ENCODE peak calls at places on chromosomes 3 and 15, in four cellular contexts. M is fibroblast of lung, P is HCT116, N is GM23248. S is an unnamed sample.

GRCh38 chr3:157662171-157662570 is 159.0 kb upstream of the VEPH1 start:
- DNase-seq in M (no peak), P (no peak), N (no peak), S (no peak)

GRCh38 chr15:31297880-31298456 is 28.7 kb upstream of the KLF13 start:
- DNase-seq in M (no peak), P (no peak), N (no peak), S (peak)

GRCh38 chr15:85404156-85404921 is 23.9 kb downstream of the AKAP13 start:
- DNase-seq in M (no peak), P (no peak), N (no peak), S (no peak)

GRCh38 chr3:102089904-102090492 is 240.7 kb downstream of the NFKBIZ start:
- DNase-seq in M (peak), P (no peak), N (peak), S (no peak)

GRCh38 chr3:101625879-101626278 is 51.1 kb downstream of the ZBTB11 start:
- DNase-seq in M (no peak), P (no peak), N (no peak), S (no peak)

GRCh38 chr3:33201195-33201594 is 17.4 kb downstream of the SUSD5 start:
- DNase-seq in M (no peak), P (no peak), N (no peak), S (no peak)

GRCh38 chr3:132083159-132083558 is 48.3 kb upstream of the CPNE4 start:
- DNase-seq in M (no peak), P (no peak), N (no peak), S (no peak)

GRCh38 chr15:21270474-21270873 is 169.8 kb downstream of the POTEB3 start:
- DNase-seq in M (no peak), P (no peak), N (no peak), S (no peak)

GRCh38 chr3:55555866-55556621 is 68.9 kb upstream of the WNT5A start:
- DNase-seq in M (no peak), P (no peak), N (peak), S (no peak)

GRCh38 chr3:100902572-100902971 is 90.6 kb downstream of the ABI3BP start:
- DNase-seq in M (no peak), P (no peak), N (peak), S (no peak)

GRCh38 chr3:89964347-89964746 is 856.9 kb downstream of the EPHA3 start:
- DNase-seq in M (peak), P (no peak), N (no peak), S (no peak)

GRCh38 chr15:72774696-72775383 is 8.7 kb downstream of the ADPGK start:
- DNase-seq in M (no peak), P (no peak), N (no peak), S (no peak)

GRCh38 chr3:37221407-37221806 is 47.0 kb upstream of the LRRFIP2 start:
- DNase-seq in M (peak), P (peak), N (peak), S (no peak)

GRCh38 chr15:83380682-83381081 is 66.5 kb upstream of the SH3GL3 start:
- DNase-seq in M (peak), P (peak), N (peak), S (peak)

GRCh38 chr3:57787867-57788623 is 31.9 kb downstream of the SLMAP start:
- DNase-seq in M (no peak), P (no peak), N (no peak), S (no peak)

GRCh38 chr3:152556731-152557254 is 278.1 kb upstream of the P2RY1 start:
- DNase-seq in M (peak), P (no peak), N (peak), S (no peak)

GRCh38 chr15:67883228-67883773 is 43.5 kb upstream of the RNU6-1 start:
- DNase-seq in M (no peak), P (no peak), N (no peak), S (peak)

GRCh38 chr3:156497326-156497725 is 57.6 kb downstream of the SSR3 start:
- DNase-seq in M (no peak), P (no peak), N (peak), S (no peak)

GRCh38 chr3:141608438-141608837 is 121.6 kb downstream of the RASA2 start:
- DNase-seq in M (no peak), P (no peak), N (no peak), S (no peak)

GRCh38 chr15:65646486-65646885 is 24.7 kb downstream of the SLC24A1 start:
- DNase-seq in M (no peak), P (no peak), N (no peak), S (no peak)

GRCh38 chr3:28586325-28586724 is 237.7 kb upstream of the AZI2 start:
- DNase-seq in M (no peak), P (no peak), N (peak), S (no peak)

GRCh38 chr3:74515451-74515850 is 99.0 kb downstream of the CNTN3 start:
- DNase-seq in M (no peak), P (no peak), N (no peak), S (no peak)

GRCh38 chr15:29451201-29451781 is 181.7 kb upstream of the NSMCE3 start:
- DNase-seq in M (no peak), P (peak), N (no peak), S (no peak)

GRCh38 chr15:80585544-80586018 is 109.5 kb upstream of the ABHD17C start:
- DNase-seq in M (no peak), P (peak), N (no peak), S (no peak)

GRCh38 chr3:21734746-21735145 is 16.3 kb downstream of the ZNF385D start:
- DNase-seq in M (no peak), P (no peak), N (peak), S (no peak)

GRCh38 chr3:21738935-21739334 is 12.1 kb downstream of the ZNF385D start:
- DNase-seq in M (no peak), P (no peak), N (no peak), S (no peak)

DNA sequence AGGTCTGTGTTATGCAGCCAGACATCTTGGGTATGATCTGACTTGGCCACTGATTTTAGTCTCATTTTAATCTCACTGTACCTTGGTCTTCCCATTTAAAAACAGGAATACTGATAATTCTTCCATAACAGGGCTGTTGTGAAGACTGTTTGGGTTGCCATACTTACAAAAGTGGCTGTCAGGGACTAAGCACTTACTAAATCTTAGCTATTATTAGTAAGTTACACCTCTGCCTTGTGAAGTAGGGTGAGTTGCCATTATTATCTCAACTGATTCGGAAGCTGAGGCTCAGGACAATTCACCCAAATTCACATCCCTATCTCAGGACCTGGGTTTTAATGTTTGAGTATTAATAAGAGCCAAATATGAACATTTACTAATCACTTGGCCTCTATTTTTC is 12.7 kb downstream of the ZNF385D start:
- DNase-seq in M (no peak), P (no peak), N (no peak), S (no peak)
- H3K4me2 ChIP-seq in M (no peak), P (no peak), N (no peak), S (no peak)

GRCh38 chr3:70247955-70248354 is 64.5 kb downstream of the MDFIC2 start:
- DNase-seq in M (no peak), P (no peak), N (no peak), S (no peak)

GRCh38 chr3:70250451-70250850 is 62.0 kb downstream of the MDFIC2 start:
- DNase-seq in M (no peak), P (no peak), N (no peak), S (no peak)

GRCh38 chr3:70248856-70249255 is 63.6 kb downstream of the MDFIC2 start:
- DNase-seq in M (no peak), P (no peak), N (no peak), S (no peak)

GRCh38 chr3:70245746-70246525 is 66.5 kb downstream of the MDFIC2 start:
- DNase-seq in M (no peak), P (no peak), N (no peak), S (no peak)

DNA sequence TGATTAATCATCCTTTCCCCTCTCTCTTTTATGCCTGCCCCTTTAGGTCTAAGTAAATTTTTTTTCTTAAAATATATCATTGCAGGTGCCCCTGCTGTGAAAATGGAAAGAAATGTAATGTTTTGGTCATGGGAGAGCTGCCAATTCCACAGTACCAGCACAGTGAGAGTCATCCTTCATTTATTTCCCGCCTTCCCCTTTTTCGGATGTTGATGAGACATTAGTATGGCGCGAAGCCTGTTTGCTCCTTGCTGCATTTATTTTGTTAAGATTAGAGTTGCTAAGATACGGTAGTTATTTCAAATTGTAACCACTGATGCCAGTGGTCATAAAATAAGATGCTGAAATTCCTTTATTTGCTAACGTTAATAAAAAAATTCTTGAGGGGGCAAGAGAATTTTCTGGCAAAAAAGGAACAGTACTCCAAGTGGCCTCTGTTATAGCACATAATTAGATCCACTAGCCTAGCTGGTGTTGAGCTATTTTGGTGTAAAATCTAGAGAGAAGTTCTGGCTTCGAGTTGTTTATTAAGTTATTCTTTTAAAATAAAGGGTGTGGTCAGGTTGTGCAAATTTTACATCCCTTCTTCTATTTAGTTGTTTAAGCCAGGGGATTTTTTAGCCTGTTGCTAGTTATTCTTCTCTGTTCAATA is 62.8 kb downstream of the MDFIC2 start:
- DNase-seq in M (peak), P (no peak), N (peak), S (no peak)
- H3K9ac ChIP-seq in M (no peak), P (no peak), N (no peak), S (no peak)

DNA sequence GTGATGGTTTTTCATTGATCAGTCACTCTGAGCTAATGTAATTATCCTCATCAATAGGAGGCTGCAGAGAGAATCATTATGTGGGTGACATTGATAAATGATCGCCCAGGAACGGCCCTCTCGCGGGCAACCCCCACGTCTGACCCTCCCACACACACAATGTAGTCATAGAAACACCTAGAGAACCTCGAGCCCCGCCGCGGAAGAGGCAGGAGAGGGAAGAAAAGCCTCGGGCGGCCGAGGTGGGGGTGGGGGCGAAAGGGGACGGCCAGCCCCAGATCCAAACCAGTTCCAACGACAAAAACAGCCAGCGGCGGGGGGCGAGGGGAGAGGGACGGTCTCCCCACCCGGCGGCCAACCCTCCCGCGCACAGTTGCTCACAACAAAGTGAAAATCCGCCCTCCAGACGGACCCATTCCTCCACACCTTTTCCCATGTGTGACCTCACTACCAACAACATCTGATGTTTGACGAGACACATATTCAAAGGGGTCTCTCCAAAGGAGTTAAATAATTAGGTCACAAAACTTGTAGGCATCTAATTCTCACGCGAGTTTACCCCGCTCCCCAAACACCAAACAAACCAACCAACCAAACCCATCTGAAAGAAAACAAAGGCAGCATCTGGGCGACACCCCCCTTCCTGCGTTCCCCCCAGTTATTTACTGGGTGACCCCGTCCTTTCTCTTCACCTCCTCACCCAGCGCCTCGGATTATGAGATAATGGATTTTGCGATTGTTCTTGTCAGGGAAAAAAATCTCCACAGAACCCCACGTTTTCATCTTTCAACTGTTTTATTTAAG is 212.9 kb downstream of the MEIS2 start:
- DNase-seq in M (no peak), P (no peak), N (peak), S (no peak)
- TF ChIP-seq EZH2 in M (peak), P (no peak), N (no peak), S (no peak)

DNA sequence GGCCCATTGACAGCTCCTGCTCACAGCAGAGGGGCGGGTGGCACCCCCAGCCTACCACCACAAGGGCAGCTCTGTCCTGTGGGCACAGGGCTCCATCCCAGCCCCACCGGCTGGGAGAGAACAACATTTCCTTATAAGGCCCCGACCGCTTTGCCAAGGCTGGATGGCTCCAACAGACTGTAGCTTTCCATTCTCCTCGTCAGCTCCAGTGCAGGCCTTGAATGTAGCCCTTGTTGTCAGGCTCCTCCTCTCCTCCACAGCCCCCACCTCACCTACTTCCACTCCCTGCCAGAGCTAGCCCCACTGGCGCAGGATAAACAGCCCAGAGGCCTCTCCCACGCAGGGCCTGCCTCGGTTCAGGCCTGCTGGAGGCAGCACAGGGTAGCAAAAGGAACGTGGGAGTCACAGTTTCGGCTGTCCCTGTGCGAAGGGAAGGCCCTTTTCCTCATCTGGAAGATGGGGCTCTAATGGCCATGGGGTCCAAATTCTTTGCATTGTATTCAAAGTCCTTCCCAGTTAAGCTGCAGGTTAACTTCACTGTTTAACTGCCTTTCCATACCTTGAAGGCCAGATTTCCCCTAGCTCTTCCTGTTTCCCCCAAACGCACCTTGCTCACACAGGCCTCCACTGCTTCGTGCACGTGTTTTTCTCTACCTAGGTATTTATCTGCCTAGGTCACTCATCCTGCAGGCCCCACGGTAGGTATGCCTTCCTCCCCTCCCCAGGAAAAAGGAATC is 101.6 kb upstream of the LPP start:
- DNase-seq in M (peak), P (no peak), N (no peak), S (peak)
- H3K4me2 ChIP-seq in M (no peak), P (no peak), N (no peak), S (no peak)

DNA sequence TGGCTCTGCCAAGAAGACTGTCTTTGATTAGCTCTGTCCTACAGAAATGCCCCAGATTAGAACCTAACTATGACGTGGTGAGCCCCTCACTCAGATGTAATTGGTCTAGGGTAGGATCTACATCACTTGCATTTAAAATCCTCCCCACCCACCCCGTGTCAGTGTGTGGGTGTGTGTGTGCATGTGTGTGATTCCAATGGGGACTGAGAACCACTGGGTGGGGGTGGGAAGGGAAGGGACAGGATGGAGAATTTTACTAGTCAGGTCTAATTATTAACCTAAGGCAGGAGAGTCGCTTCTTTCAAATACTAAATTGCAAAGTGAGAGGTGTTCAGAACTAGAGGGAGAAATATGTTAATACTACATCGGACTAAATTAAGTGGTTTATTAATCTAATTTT is 91.7 kb downstream of the TBL1XR1 start:
- DNase-seq in M (no peak), P (no peak), N (no peak), S (no peak)
- H3K9ac ChIP-seq in M (no peak), P (no peak), N (no peak), S (no peak)

GRCh38 chr3:139937674-139938279 is 2.8 kb downstream of the CLSTN2 start:
- DNase-seq in M (peak), P (peak), N (peak), S (peak)

GRCh38 chr3:139934557-139935070 is 371 bp upstream of the CLSTN2 start:
- DNase-seq in M (peak), P (no peak), N (peak), S (no peak)

GRCh38 chr3:139935071-139935865 is at the start of gene CLSTN2:
- DNase-seq in M (peak), P (no peak), N (peak), S (no peak)

GRCh38 chr3:139939681-139940190 is 4.8 kb downstream of the CLSTN2 start:
- DNase-seq in M (no peak), P (no peak), N (no peak), S (no peak)

DNA sequence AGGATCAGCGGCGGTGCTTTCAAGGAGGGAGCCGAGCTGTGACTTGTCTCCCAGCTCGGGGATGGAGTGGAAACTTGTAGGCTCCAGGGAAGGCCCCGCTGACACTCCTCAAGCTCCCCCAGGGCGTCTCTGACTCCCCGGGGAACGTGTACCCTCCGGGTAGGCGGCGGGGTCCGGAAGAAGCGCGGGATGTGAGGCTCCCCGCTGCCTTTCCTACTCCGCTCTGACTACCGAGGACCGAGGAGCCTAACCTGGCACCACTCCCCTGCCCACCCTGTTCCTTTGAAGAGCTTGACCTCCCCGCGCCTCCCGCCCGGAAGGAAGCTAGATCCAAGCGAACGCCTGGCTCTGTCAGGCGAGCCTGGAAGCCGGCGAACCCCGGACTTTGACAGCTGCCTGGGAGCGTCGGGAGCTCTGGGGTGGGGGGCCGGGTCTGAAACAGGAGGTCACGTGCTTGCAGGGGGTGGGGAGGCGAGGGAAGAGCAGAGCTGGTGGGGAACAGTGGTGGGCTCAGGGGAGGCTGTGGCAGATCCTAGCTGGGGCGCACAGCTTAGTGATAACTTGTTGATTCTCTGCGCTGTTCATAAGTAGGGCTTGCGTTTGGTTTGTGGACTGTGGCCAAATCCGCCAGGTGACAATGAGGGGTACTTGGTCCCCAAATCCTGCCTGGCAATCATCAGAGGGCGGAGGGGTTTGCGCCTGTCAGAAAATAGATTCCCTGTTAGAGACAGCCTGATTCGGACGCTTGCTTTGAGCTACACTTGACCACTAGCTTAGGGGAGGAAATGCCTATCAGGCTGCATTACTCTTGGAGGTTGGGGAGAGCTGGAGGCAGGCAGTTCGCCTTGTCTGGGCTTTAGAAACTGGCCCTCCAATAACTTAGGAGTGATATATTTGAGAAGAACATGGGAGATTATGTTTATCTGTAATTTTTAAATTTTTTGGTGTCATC is 1.2 kb downstream of the CLSTN2 start:
- DNase-seq in M (peak), P (no peak), N (peak), S (no peak)
- TF ChIP-seq EZH2 in M (no peak), P (no peak), N (no peak), S (no peak)

GRCh38 chr3:128545120-128545752 is 52.2 kb upstream of the GATA2 start:
- DNase-seq in M (no peak), P (no peak), N (no peak), S (no peak)
- H3K4me2 ChIP-seq in M (no peak), P (no peak), N (no peak), S (no peak)

S was measured in DND-41.